ENCODE peak calls at places on chromosome 2, in eight cellular contexts. U is AG09309; E is GM12878; K is osteocyte; P is right cardiac atrium; B is NCI-H1930; A is A172; D is stimulated activated CD4-positive, alpha-beta T cell treated with anti-CD3 and anti-CD28 coated beads, Interleukin-15, amount 100 ng/mL, for 24 hours. L is an unnamed sample.

GRCh38 chr2:179745615-179746263 is 115.7 kb downstream of the ZNF385B start:
- DNase-seq in U (no peak), E (no peak), K (no peak), P (no peak), B (no peak), A (no peak), D (no peak), L (no peak)

GRCh38 chr2:177753682-177754475 is 318.7 kb downstream of the PDE11A start:
- DNase-seq in U (peak; percentile 45), E (no peak), K (no peak), P (peak; percentile 83), B (no peak), A (peak; percentile 48), D (no peak), L (peak; percentile 88)

GRCh38 chr2:234842753-234843152 is 109.1 kb upstream of the SH3BP4 start:
- DNase-seq in U (no peak), E (no peak), K (no peak), P (no peak), B (no peak), A (no peak), D (no peak), L (no peak)

GRCh38 chr2:57881998-57882884 is 164.4 kb upstream of the VRK2 start:
- DNase-seq in U (peak; percentile 13), E (no peak), K (no peak), P (no peak), B (no peak), A (peak; percentile 85), D (no peak), L (no peak)

GRCh38 chr2:186058604-186059003 is 320.0 kb downstream of the FSIP2 start:
- DNase-seq in U (no peak), E (no peak), K (no peak), P (no peak), B (peak; percentile 29), A (no peak), D (no peak), L (no peak)

GRCh38 chr2:96984300-96984699 is 2.1 kb downstream of the FAM178B start:
- DNase-seq in U (no peak), E (no peak), K (no peak), P (no peak), B (no peak), A (no peak), D (no peak), L (no peak)

GRCh38 chr2:86074256-86074655 is 31.4 kb downstream of the POLR1A start:
- DNase-seq in U (no peak), E (no peak), K (no peak), P (no peak), B (no peak), A (no peak), D (no peak), L (no peak)

GRCh38 chr2:113784823-113785744 is 28.6 kb upstream of the SLC35F5 start:
- DNase-seq in U (no peak), E (no peak), K (no peak), P (no peak), B (no peak), A (no peak), D (no peak), L (no peak)

GRCh38 chr2:171615071-171615470 is 72.2 kb upstream of the DYNC1I2 start:
- DNase-seq in U (no peak), E (no peak), K (no peak), P (no peak), B (no peak), A (no peak), D (no peak), L (no peak)

GRCh38 chr2:124547700-124548099 is 522.6 kb downstream of the CNTNAP5 start:
- DNase-seq in U (no peak), E (no peak), K (no peak), P (no peak), B (no peak), A (no peak), D (no peak), L (no peak)

GRCh38 chr2:238259085-238260020 is 19.5 kb upstream of the HES6 start:
- DNase-seq in U (no peak), E (no peak), K (no peak), P (no peak), B (no peak), A (no peak), D (no peak), L (no peak)

GRCh38 chr2:191705084-191705483 is 27.1 kb downstream of the NABP1 start:
- DNase-seq in U (no peak), E (no peak), K (no peak), P (no peak), B (no peak), A (no peak), D (no peak), L (no peak)

GRCh38 chr2:236720974-236721600 is 151.5 kb downstream of the ACKR3 start:
- DNase-seq in U (no peak), E (no peak), K (no peak), P (no peak), B (no peak), A (no peak), D (no peak), L (no peak)

GRCh38 chr2:109290887-109291675 is 162.1 kb downstream of the SH3RF3 start:
- DNase-seq in U (no peak), E (no peak), K (no peak), P (peak; percentile 37), B (no peak), A (peak; percentile 28), D (no peak), L (no peak)

GRCh38 chr2:235803028-235803427 is 309.2 kb downstream of the AGAP1 start:
- DNase-seq in U (no peak), E (no peak), K (no peak), P (no peak), B (no peak), A (no peak), D (no peak), L (no peak)

GRCh38 chr2:162293122-162293781 is 25.2 kb downstream of the IFIH1 start:
- DNase-seq in U (no peak), E (no peak), K (no peak), P (no peak), B (no peak), A (no peak), D (no peak), L (no peak)

GRCh38 chr2:179104736-179105135 is 54.8 kb upstream of the CCDC141 start:
- DNase-seq in U (no peak), E (no peak), K (no peak), P (no peak), B (no peak), A (peak; percentile 13), D (no peak), L (no peak)

GRCh38 chr2:8412082-8412481 is 269.8 kb upstream of the ID2 start:
- DNase-seq in U (no peak), E (no peak), K (no peak), P (no peak), B (no peak), A (no peak), D (no peak), L (no peak)

GRCh38 chr2:232458661-232459418 is 2.9 kb downstream of the ALPI start:
- DNase-seq in U (no peak), E (no peak), K (no peak), P (no peak), B (no peak), A (no peak), D (no peak), L (no peak)

GRCh38 chr2:96685592-96686459 is 43.3 kb downstream of the FER1L5 start:
- DNase-seq in U (no peak), E (no peak), K (no peak), P (peak; percentile 35), B (no peak), A (no peak), D (no peak), L (no peak)

GRCh38 chr2:66661253-66662173 is 226.6 kb downstream of the MEIS1 start:
- DNase-seq in U (no peak), E (no peak), K (no peak), P (no peak), B (no peak), A (no peak), D (no peak), L (no peak)

GRCh38 chr2:136057023-136057801 is 60.7 kb downstream of the CXCR4 start:
- DNase-seq in U (no peak), E (peak; percentile 56), K (no peak), P (no peak), B (no peak), A (no peak), D (peak; percentile 52), L (no peak)

GRCh38 chr2:158914731-158915130 is 53.7 kb upstream of the TANC1 start:
- DNase-seq in U (no peak), E (no peak), K (no peak), P (no peak), B (no peak), A (no peak), D (no peak), L (no peak)

GRCh38 chr2:80363951-80364350 is 59.4 kb upstream of the LRRTM1 start:
- DNase-seq in U (no peak), E (no peak), K (no peak), P (no peak), B (no peak), A (no peak), D (no peak), L (no peak)

GRCh38 chr2:162591403-162592083 is 247.0 kb downstream of the KCNH7 start:
- DNase-seq in U (no peak), E (no peak), K (no peak), P (no peak), B (no peak), A (no peak), D (no peak), L (no peak)

GRCh38 chr2:218577482-218578220 is 9.0 kb downstream of the CNOT9 start:
- DNase-seq in U (no peak), E (no peak), K (no peak), P (no peak), B (no peak), A (no peak), D (no peak), L (no peak)

GRCh38 chr2:24124003-24124585 is 825 bp downstream of the FAM228B start:
- DNase-seq in U (no peak), E (no peak), K (no peak), P (no peak), B (no peak), A (no peak), D (no peak), L (no peak)

GRCh38 chr2:61898810-61899209 is 6.7 kb upstream of the COMMD1 start:
- DNase-seq in U (no peak), E (no peak), K (no peak), P (no peak), B (no peak), A (peak; percentile 36), D (no peak), L (no peak)

GRCh38 chr2:174292908-174293307 is 41.8 kb upstream of the SP9 start:
- DNase-seq in U (no peak), E (no peak), K (no peak), P (no peak), B (no peak), A (no peak), D (no peak), L (no peak)

GRCh38 chr2:186641132-186641806 is 51.4 kb downstream of the ITGAV start:
- DNase-seq in U (no peak), E (peak; percentile 0), K (no peak), P (no peak), B (no peak), A (no peak), D (no peak), L (no peak)

GRCh38 chr2:173972165-173972564 is 7.0 kb upstream of the SP3 start:
- DNase-seq in U (no peak), E (no peak), K (no peak), P (no peak), B (no peak), A (no peak), D (no peak), L (no peak)

GRCh38 chr2:219111375-219112069 is 49.1 kb downstream of the NHEJ1 start:
- DNase-seq in U (no peak), E (no peak), K (no peak), P (no peak), B (no peak), A (no peak), D (no peak), L (no peak)

GRCh38 chr2:228875152-228875875 is 395.8 kb downstream of the PID1 start:
- DNase-seq in U (peak; percentile 23), E (no peak), K (no peak), P (no peak), B (no peak), A (peak; percentile 26), D (no peak), L (no peak)

GRCh38 chr2:54336136-54336976 is 80.3 kb upstream of the TSPYL6 start:
- DNase-seq in U (peak; percentile 86), E (no peak), K (no peak), P (no peak), B (no peak), A (peak; percentile 16), D (no peak), L (no peak)

L was measured in right atrium auricular region.